ENCODE peak calls at places on chromosomes 2 and 18, in nine cellular contexts. L is mesenchymal stem cell, H is OCI-LY7, W is esophagus squamous epithelium, K is neuronal stem cell, I is Caco-2, B is aorta, G is cardiac muscle cell, N is GM23248. M is an unnamed sample.

GRCh38 chr2:28736034-28736433 is 15.6 kb upstream of the PPP1CB start:
- DNase-seq in L (no peak), H (no peak), W (no peak), K (no peak), I (no peak), B (peak; percentile 86), G (peak; percentile 49), N (peak; percentile 49), M (no peak)

GRCh38 chr2:10508038-10508437 is 59.9 kb upstream of the ODC1 start:
- DNase-seq in L (no peak), H (no peak), W (no peak), K (no peak), I (no peak), B (no peak), G (no peak), N (no peak), M (no peak)

GRCh38 chr2:231699006-231699405 is 9.3 kb upstream of the PTMA start:
- DNase-seq in L (no peak), H (no peak), W (no peak), K (no peak), I (no peak), B (no peak), G (no peak), N (peak; percentile 50), M (no peak)

GRCh38 chr2:16661536-16661935 is 4.1 kb downstream of the CYRIA start:
- DNase-seq in L (peak; percentile 48), H (no peak), W (no peak), K (no peak), I (no peak), B (no peak), G (no peak), N (no peak), M (no peak)

GRCh38 chr2:234879671-234880455 is 72.0 kb upstream of the SH3BP4 start:
- DNase-seq in L (peak; percentile 65), H (no peak), W (no peak), K (no peak), I (no peak), B (no peak), G (peak; percentile 70), N (peak; percentile 34), M (no peak)

GRCh38 chr2:13401312-13401711 is 684.6 kb downstream of the TRIB2 start:
- DNase-seq in L (no peak), H (no peak), W (no peak), K (no peak), I (no peak), B (no peak), G (no peak), N (no peak), M (no peak)

GRCh38 chr18:59514193-59514592 is 155.1 kb upstream of the LMAN1 start:
- DNase-seq in L (peak; percentile 41), H (no peak), W (no peak), K (no peak), I (no peak), B (peak; percentile 77), G (peak; percentile 77), N (peak; percentile 59), M (no peak)

GRCh38 chr2:70936165-70936978 is 672 bp downstream of the ATP6V1B1 start:
- DNase-seq in L (no peak), H (no peak), W (no peak), K (no peak), I (no peak), B (no peak), G (no peak), N (no peak), M (no peak)

GRCh38 chr18:8140841-8141501 is 468.3 kb upstream of the RAB12 start:
- DNase-seq in L (peak; percentile 82), H (no peak), W (no peak), K (no peak), I (no peak), B (no peak), G (peak; percentile 72), N (peak; percentile 92), M (no peak)

GRCh38 chr2:29446852-29447251 is 331.6 kb downstream of the CLIP4 start:
- DNase-seq in L (no peak), H (no peak), W (no peak), K (no peak), I (no peak), B (no peak), G (no peak), N (peak; percentile 50), M (no peak)

GRCh38 chr2:150046211-150046610 is 441.3 kb downstream of the RND3 start:
- DNase-seq in L (peak; percentile 27), H (no peak), W (no peak), K (no peak), I (no peak), B (no peak), G (peak; percentile 33), N (peak; percentile 60), M (no peak)
- H3K4me3 ChIP-seq in L (peak overlapping the region; percentile 70), H (no peak overlapping the region), W (no peak overlapping the region), K (no peak overlapping the region), I (no peak overlapping the region), B (no peak overlapping the region), G (no peak overlapping the region), N (peak overlapping the region; percentile 72), M (no peak overlapping the region)

DNA sequence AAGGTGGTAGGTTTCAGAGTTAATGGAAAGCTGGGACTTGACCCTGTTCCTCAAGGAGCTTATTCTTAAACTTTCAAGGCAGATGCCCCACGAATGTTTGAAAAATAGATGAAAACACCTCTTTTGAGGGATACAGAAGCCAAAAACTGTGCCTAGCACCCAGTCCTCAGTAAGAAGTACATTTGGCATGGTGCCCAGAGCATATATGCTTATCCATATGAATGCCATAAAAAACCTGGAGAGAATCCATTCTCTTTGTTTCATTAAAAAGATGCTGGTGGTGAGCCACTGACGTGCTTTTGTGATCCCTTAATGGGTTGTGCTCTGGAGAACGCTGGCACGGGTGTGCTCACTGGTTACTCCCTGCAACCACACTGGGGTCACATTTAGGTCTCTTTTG is 69.0 kb downstream of the IL1R2 start:
- DNase-seq in L (no peak), H (no peak), W (no peak), K (no peak), I (no peak), B (no peak), G (no peak), N (no peak), M (no peak)
- H3K4me1 ChIP-seq in L (peaks cover 23% of the 10 kb centered on the region), H (no peaks in the 10 kb centered on the region), W (peaks cover 87% of the 10 kb centered on the region), K (no peaks in the 10 kb centered on the region), I (peaks cover 38% of the 10 kb centered on the region), B (peaks cover 2% of the 10 kb centered on the region), G (peaks cover 27% of the 10 kb centered on the region), N (peaks cover 60% of the 10 kb centered on the region), M (no peaks in the 10 kb centered on the region)

DNA sequence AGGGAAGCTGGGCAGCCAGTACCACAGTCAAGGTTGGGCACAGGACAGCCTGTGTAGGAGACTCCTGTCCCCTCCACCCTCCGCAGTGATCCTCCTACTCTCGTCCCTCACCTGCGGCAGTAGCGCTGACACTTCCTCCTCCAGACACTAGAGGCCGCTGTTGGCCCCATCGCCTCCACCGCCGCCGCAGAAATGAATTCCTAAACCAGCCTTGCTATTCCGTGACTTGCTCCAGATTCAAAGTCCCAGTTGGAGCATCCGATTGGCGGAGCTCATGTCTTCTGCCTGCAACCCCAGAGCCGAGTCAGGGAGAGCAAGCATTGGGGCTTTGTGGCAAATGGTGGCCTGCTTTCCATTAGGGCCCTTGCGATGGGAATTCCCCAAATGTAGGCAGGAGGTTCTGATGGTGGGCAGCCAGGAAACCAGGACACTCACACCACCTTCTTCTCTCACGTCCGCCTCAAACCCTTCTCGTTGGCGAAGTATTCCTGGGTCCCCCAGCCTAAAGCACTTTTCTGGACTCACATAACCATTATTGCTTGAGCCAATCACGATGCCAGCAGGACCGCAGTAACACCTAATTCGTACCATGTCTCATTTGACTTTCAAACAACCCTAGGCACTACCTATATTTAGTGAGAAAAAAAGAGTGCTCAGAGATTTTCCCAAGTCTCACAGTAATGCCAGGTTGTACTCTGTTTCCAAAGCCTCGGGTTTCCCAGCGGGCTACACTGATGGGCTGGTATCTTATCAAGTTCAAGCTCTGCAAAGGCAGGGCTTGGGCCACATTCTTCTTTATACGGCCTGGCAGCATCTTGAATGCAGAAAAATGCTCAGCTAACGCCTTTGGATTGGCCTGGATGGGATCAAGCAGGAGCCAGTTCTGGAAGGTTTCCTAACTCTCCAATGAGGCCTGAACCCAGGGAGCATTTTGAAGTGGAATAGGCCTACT is 1.2 kb upstream of the DNAJB2 start:
- DNase-seq in L (peak; percentile 91), H (peak; percentile 79), W (no peak), K (peak; percentile 76), I (peak; percentile 83), B (peak; percentile 92), G (peak; percentile 82), N (peak; percentile 91), M (peak; percentile 86)
- H3K4me3 ChIP-seq in L (peak overlapping the region; percentile 31), H (peak overlapping the region; percentile 83), W (peak overlapping the region; percentile 95), K (no peak overlapping the region), I (peak overlapping the region; percentile 85), B (no peak overlapping the region), G (peak overlapping the region; percentile 76), N (no peak overlapping the region), M (peak overlapping the region; percentile 48)

GRCh38 chr2:102383722-102384121 is 28.1 kb downstream of the IL18R1 start:
- DNase-seq in L (no peak), H (no peak), W (no peak), K (no peak), I (no peak), B (no peak), G (no peak), N (no peak), M (no peak)
- H3K4me1 ChIP-seq in L (no peaks in the 10 kb centered on the region), H (no peaks in the 10 kb centered on the region), W (no peaks in the 10 kb centered on the region), K (no peaks in the 10 kb centered on the region), I (no peaks in the 10 kb centered on the region), B (no peaks in the 10 kb centered on the region), G (no peaks in the 10 kb centered on the region), N (no peaks in the 10 kb centered on the region), M (no peaks in the 10 kb centered on the region)

DNA sequence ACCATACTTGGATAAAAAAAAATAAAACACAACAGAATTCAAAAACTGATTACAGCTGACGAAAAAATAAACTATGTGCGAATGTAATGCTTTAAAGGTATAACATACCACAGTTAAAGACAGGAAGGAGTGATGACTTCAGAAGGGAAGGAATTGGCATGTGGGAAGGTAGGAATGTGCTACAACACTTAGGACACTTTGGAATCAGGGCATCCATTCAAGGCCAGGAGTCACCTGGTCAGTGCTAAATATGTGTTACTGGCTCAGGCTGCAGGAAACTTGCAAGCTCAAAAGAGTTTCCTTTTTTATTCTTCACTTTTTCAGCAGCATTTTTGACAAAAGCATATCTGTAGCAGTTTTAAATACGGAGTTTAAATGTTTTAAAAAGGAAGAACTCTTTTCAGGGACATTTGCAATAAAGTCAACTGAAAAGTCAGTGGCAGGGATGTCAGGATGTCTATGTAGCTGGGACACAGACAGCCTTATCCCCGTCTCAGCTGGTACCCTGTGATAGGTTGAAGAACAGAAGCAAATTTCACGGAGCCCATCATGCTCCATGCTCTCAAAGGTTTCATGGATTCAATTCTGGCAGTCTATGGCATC is 138.0 kb upstream of the KLHL14 start:
- DNase-seq in L (no peak), H (no peak), W (no peak), K (no peak), I (no peak), B (no peak), G (no peak), N (no peak), M (no peak)
- H3K4me3 ChIP-seq in L (no peak overlapping the region), H (no peak overlapping the region), W (no peak overlapping the region), K (no peak overlapping the region), I (no peak overlapping the region), B (no peak overlapping the region), G (no peak overlapping the region), N (no peak overlapping the region), M (no peak overlapping the region)

DNA sequence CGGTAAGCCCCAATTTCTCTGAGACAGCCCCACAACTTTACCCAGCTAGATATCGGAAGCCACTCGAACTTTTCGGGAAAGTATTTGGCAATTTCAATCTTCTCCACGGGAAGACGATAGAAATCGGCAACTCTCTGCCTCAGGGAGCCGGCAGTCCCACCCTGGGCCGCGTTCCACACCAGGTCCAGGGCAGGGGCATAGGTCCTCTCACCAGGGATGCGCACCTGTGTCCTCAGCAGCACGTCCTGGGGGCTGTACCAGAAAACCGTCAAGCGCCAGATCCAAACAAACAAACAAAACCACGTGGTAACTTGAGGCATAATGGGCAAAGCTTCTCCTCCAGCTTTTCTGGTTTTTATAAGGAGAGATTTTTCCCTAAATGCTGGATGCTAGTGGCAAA is 80.9 kb downstream of the USP40 start:
- DNase-seq in L (no peak), H (no peak), W (no peak), K (no peak), I (no peak), B (peak; percentile 55), G (no peak), N (no peak), M (no peak)
- H3K4me1 ChIP-seq in L (peaks cover 31% of the 10 kb centered on the region), H (no peaks in the 10 kb centered on the region), W (peaks cover 71% of the 10 kb centered on the region), K (no peaks in the 10 kb centered on the region), I (peaks cover 38% of the 10 kb centered on the region), B (peaks cover 2% of the 10 kb centered on the region), G (peaks cover 3% of the 10 kb centered on the region), N (peaks cover 38% of the 10 kb centered on the region), M (peaks cover 5% of the 10 kb centered on the region)